ENCODE peak calls at places on chromosomes 4 and X, in six cellular contexts. H is mesothelial cell of epicardium; R is GDM1; Y is stimulated activated CD4-positive, alpha-beta T cell treated with anti-CD3 and anti-CD28 coated beads, Interleukin-2, amount 100 ng/mL, for 48 hours; C is CD4-positive, alpha-beta memory T cell; D is HFFc6. G is an unnamed sample.
A peak's percentile ranks its signal among the peaks of the same experiment; 100 is the strongest.

GRCh38 chr4:122873752-122874151 is 47.1 kb downstream of the FGF2 start:
- DNase-seq in H (no peak), R (no peak), Y (no peak), C (no peak), D (peak; percentile 58), G (no peak)

GRCh38 chr4:10492486-10492885 is 35.3 kb upstream of the ZNF518B start:
- DNase-seq in C (no peak), Y (no peak), D (no peak), R (no peak), H (no peak), G (no peak)

GRCh38 chr4:104860227-104861123 is 286.2 kb upstream of the TET2 start:
- DNase-seq in R (peak; percentile 29), Y (peak; percentile 47), C (peak; percentile 42), H (peak; percentile 20), D (peak; percentile 64), G (peak; percentile 90)

GRCh38 chrX:102832661-102833060 is 104.4 kb upstream of the RAB40AL start:
- DNase-seq in H (no peak), C (no peak), Y (no peak), D (peak; percentile 86), R (no peak), G (no peak)

GRCh38 chr4:48681856-48682255 is 98.2 kb downstream of the FRYL start:
- DNase-seq in H (no peak), C (peak; percentile 39), R (no peak), D (peak; percentile 33), Y (peak; percentile 10), G (no peak)

GRCh38 chr4:3201718-3202702 is 46.9 kb upstream of the MSANTD1 start:
- DNase-seq in H (no peak), Y (peak; percentile 41), D (no peak), R (peak; percentile 62), C (peak; percentile 89), G (no peak)

GRCh38 chr4:95701500-95701899 is 138.4 kb upstream of the PDHA2 start:
- DNase-seq in R (no peak), H (no peak), C (no peak), D (no peak), Y (no peak), G (no peak)

GRCh38 chr4:48047896-48048295 is 31.3 kb downstream of the NIPAL1 start:
- DNase-seq in H (no peak), D (no peak), Y (no peak), R (no peak), C (no peak), G (no peak)

GRCh38 chr4:140637836-140638235 is 69.1 kb upstream of the UCP1 start:
- DNase-seq in C (peak; percentile 33), R (peak; percentile 18), H (no peak), Y (peak; percentile 22), D (peak; percentile 25), G (no peak)

GRCh38 chrX:150489359-150490015 is 78.9 kb upstream of the MTM1 start:
- DNase-seq in D (no peak), H (no peak), C (no peak), R (no peak), Y (no peak), G (no peak)

GRCh38 chrX:40871385-40872082 is 136.2 kb upstream of the MED14 start:
- DNase-seq in R (no peak), D (no peak), Y (peak; percentile 2), C (no peak), H (no peak), G (no peak)

GRCh38 chr4:20662851-20663250 is 37.4 kb upstream of the PACRGL start:
- DNase-seq in H (no peak), C (no peak), Y (no peak), D (no peak), R (no peak), G (no peak)

GRCh38 chr4:637536-637935 is 12.2 kb downstream of the PDE6B start:
- DNase-seq in R (no peak), D (no peak), Y (no peak), C (no peak), H (no peak), G (peak; percentile 78)

GRCh38 chr4:119841361-119841760 is 212.8 kb upstream of the PDE5A start:
- DNase-seq in C (no peak), Y (no peak), D (no peak), R (no peak), H (no peak), G (no peak)

GRCh38 chrX:153905481-153906095 is 1.1 kb downstream of the AVPR2 start:
- DNase-seq in R (no peak), H (peak; percentile 17), D (no peak), C (no peak), Y (no peak), G (no peak)

GRCh38 chrX:17375631-17376380 is 806 bp downstream of the NHS start:
- DNase-seq in C (no peak), R (no peak), D (peak; percentile 32), Y (no peak), H (no peak), G (peak; percentile 67)

GRCh38 chrX:149004936-149005335 is 500.2 kb downstream of the IDS start:
- DNase-seq in Y (no peak), C (no peak), H (no peak), R (no peak), D (no peak), G (no peak)

GRCh38 chr4:69843301-69843700 is 16.6 kb downstream of the SULT1E1 start:
- DNase-seq in R (no peak), H (no peak), D (no peak), Y (no peak), C (no peak), G (no peak)

GRCh38 chr4:125679989-125680388 is 365.2 kb downstream of the FAT4 start:
- DNase-seq in H (no peak), R (no peak), D (no peak), Y (no peak), C (no peak), G (no peak)

GRCh38 chrX:124555036-124555595 is 208.8 kb downstream of the SH2D1A start:
- DNase-seq in R (no peak), D (peak; percentile 89), H (no peak), Y (no peak), C (no peak), G (no peak)

GRCh38 chr4:88646528-88647280 is 50.9 kb downstream of the NAP1L5 start:
- DNase-seq in D (no peak), C (no peak), Y (no peak), R (no peak), H (no peak), G (no peak)

GRCh38 chrX:48794993-48795501 is 6.8 kb upstream of the HDAC6 start:
- DNase-seq in C (no peak), D (peak; percentile 47), R (no peak), Y (no peak), H (no peak), G (no peak)

GRCh38 chr4:185640809-185641675 is 105.7 kb upstream of the PDLIM3 start:
- DNase-seq in H (no peak), R (peak; percentile 2), Y (no peak), C (no peak), D (peak; percentile 70), G (no peak)

G was measured in retina.